ENCODE peak calls at places on chromosomes 6 and 20, in seven cellular contexts. A is heart left ventricle, Y is tibial artery, X is C1 segment of cervical spinal cord, M is fibroblast of lung, N is NCI-H2171, J is NCI-H345. R is an unnamed sample.

GRCh38 chr20:63167026-63167917 is 48.7 kb downstream of the YTHDF1 start:
- DNase-seq in M (no peak), J (no peak), N (no peak), X (no peak), Y (no peak), A (peak), R (no peak)

GRCh38 chr20:23666189-23666588 is 22.6 kb downstream of the CST4 start:
- DNase-seq in M (no peak), A (no peak), X (no peak), Y (no peak), N (no peak), J (no peak), R (no peak)

GRCh38 chr6:117538615-117539014 is 56.1 kb downstream of the DCBLD1 start:
- DNase-seq in N (no peak), A (no peak), J (no peak), M (peak), X (no peak), Y (no peak), R (no peak)

GRCh38 chr20:49579874-49580817 is 12.2 kb upstream of the PTGIS start:
- DNase-seq in Y (peak), M (peak), X (no peak), J (no peak), A (no peak), N (no peak), R (no peak)

GRCh38 chr20:25860531-25861150 is 164.0 kb upstream of the ZNF337 start:
- DNase-seq in Y (no peak), J (no peak), N (no peak), X (no peak), A (no peak), M (no peak), R (no peak)

GRCh38 chr6:34355889-34356288 is 36.6 kb downstream of the NUDT3 start:
- DNase-seq in X (no peak), M (no peak), Y (no peak), J (no peak), A (no peak), N (no peak), R (no peak)

GRCh38 chr20:15113374-15113773 is 776.0 kb upstream of the FLRT3 start:
- DNase-seq in X (no peak), Y (no peak), N (no peak), J (no peak), A (no peak), M (no peak), R (no peak)

GRCh38 chr6:143427109-143427817 is 23.2 kb downstream of the ADAT2 start:
- DNase-seq in Y (peak), N (peak), J (peak), M (peak), X (peak), A (peak), R (peak)

GRCh38 chr6:95576218-95576617 is 1.1 kb upstream of the MANEA start:
- DNase-seq in A (no peak), N (no peak), X (no peak), M (no peak), Y (no peak), J (no peak), R (peak)

GRCh38 chr6:30100154-30100553 is 12.7 kb downstream of the TRIM31 start:
- DNase-seq in M (no peak), N (no peak), Y (no peak), X (no peak), A (no peak), J (no peak), R (no peak)

GRCh38 chr20:41161886-41162285 is 24.5 kb downstream of the PLCG1 start:
- DNase-seq in J (no peak), N (no peak), Y (no peak), X (no peak), M (no peak), A (no peak), R (no peak)

GRCh38 chr6:73200735-73201134 is 24.6 kb downstream of the KHDC1L start:
- DNase-seq in Y (no peak), N (no peak), X (no peak), J (no peak), A (no peak), M (peak), R (no peak)

GRCh38 chr6:31970604-31971271 is 1.2 kb downstream of the DXO start:
- DNase-seq in J (peak), X (no peak), Y (no peak), M (no peak), A (peak), N (peak), R (no peak)

GRCh38 chr6:38750968-38751615 is 36.0 kb downstream of the DNAH8 start:
- DNase-seq in A (no peak), N (no peak), Y (no peak), J (no peak), X (no peak), M (no peak), R (no peak)

GRCh38 chr20:50855498-50856474 is 60.9 kb downstream of the BCAS4 start:
- DNase-seq in X (no peak), J (no peak), A (no peak), Y (no peak), N (no peak), M (peak), R (peak)

GRCh38 chr6:89372506-89372901 is 20.0 kb upstream of the UBE2J1 start:
- DNase-seq in A (no peak), M (no peak), X (no peak), J (no peak), Y (no peak), N (no peak), R (no peak)

GRCh38 chr20:5349448-5349847 is 32.7 kb upstream of the PROKR2 start:
- DNase-seq in J (no peak), Y (no peak), M (no peak), A (no peak), X (no peak), N (no peak), R (peak)